ENCODE peak calls at places on chromosome 4, in six cellular contexts. F is AG10803, T is heart right ventricle, M is fibroblast of lung, P is H1, R is thoracic aorta. G is an unnamed sample.

GRCh38 chr4:135777386-135777785 is 1575.8 kb upstream of the PABPC4L start:
- DNase-seq in T (no peak), P (no peak), R (no peak), M (peak; percentile 12), F (no peak), G (no peak)

GRCh38 chr4:5874811-5875465 is 17.9 kb downstream of the CRMP1 start:
- DNase-seq in M (peak; percentile 22), F (peak; percentile 52), P (no peak), T (no peak), R (no peak), G (no peak)

GRCh38 chr4:161454860-161455259 is 708.9 kb downstream of the FSTL5 start:
- DNase-seq in F (no peak), R (no peak), M (no peak), P (no peak), T (no peak), G (no peak)

GRCh38 chr4:102825261-102826071 is 1.9 kb downstream of the UBE2D3 start:
- DNase-seq in M (peak; percentile 83), T (peak; percentile 47), R (no peak), P (no peak), F (peak; percentile 78), G (no peak)

GRCh38 chr4:174405923-174406322 is 116.4 kb downstream of the HPGD start:
- DNase-seq in F (no peak), M (no peak), T (no peak), P (no peak), R (no peak), G (no peak)

GRCh38 chr4:154024097-154024496 is 235.2 kb upstream of the SFRP2 start:
- DNase-seq in T (no peak), F (no peak), R (no peak), M (no peak), P (no peak), G (no peak)

GRCh38 chr4:8349664-8350225 is 80.2 kb downstream of the HTRA3 start:
- DNase-seq in T (no peak), P (peak; percentile 42), R (no peak), F (no peak), M (no peak), G (no peak)

GRCh38 chr4:140635606-140636005 is 66.8 kb upstream of the UCP1 start:
- DNase-seq in M (peak; percentile 3), F (peak; percentile 53), P (no peak), R (no peak), T (no peak), G (peak; percentile 36)

GRCh38 chr4:87547016-87547708 is 18.0 kb upstream of the SPARCL1 start:
- DNase-seq in R (no peak), P (no peak), F (no peak), M (no peak), T (no peak), G (no peak)

GRCh38 chr4:94603170-94603747 is 151.5 kb downstream of the PDLIM5 start:
- DNase-seq in P (no peak), M (peak; percentile 97), F (peak; percentile 43), T (peak; percentile 52), R (peak; percentile 13), G (peak; percentile 30)

GRCh38 chr4:74202062-74202586 is 44.2 kb downstream of the MTHFD2L start:
- DNase-seq in R (no peak), P (no peak), F (no peak), T (no peak), M (peak; percentile 39), G (no peak)

GRCh38 chr4:144115519-144115918 is 25.0 kb downstream of the GYPA start:
- DNase-seq in M (no peak), T (no peak), P (no peak), F (no peak), R (no peak), G (no peak)

GRCh38 chr4:62366944-62367343 is 1166.8 kb downstream of the ADGRL3 start:
- DNase-seq in F (no peak), P (no peak), M (no peak), T (no peak), R (no peak), G (no peak)

GRCh38 chr4:687048-687974 is 1.6 kb downstream of the SLC49A3 start:
- DNase-seq in F (peak; percentile 87), P (no peak), T (peak; percentile 90), M (peak; percentile 87), R (peak; percentile 70), G (peak; percentile 48)

GRCh38 chr4:88144866-88145300 is 13.6 kb downstream of the ABCG2 start:
- DNase-seq in T (no peak), M (no peak), F (no peak), R (no peak), P (no peak), G (no peak)

GRCh38 chr4:86592553-86593249 is 1.4 kb upstream of the PTPN13 start:
- DNase-seq in M (no peak), T (no peak), P (no peak), F (no peak), R (no peak), G (no peak)

GRCh38 chr4:6128221-6128871 is 72.0 kb downstream of the JAKMIP1 start:
- DNase-seq in M (no peak), T (no peak), F (no peak), P (no peak), R (no peak), G (no peak)

GRCh38 chr4:74364649-74365491 is at the start of gene EREG:
- DNase-seq in P (peak; percentile 84), F (peak; percentile 29), M (peak; percentile 84), T (peak; percentile 6), R (no peak), G (no peak)

GRCh38 chr4:41256740-41257256 is at the start of gene UCHL1:
- DNase-seq in R (no peak), F (peak; percentile 79), T (no peak), M (peak; percentile 93), P (peak; percentile 95), G (peak; percentile 82)

GRCh38 chr4:55351824-55352223 is 5.8 kb downstream of the SRD5A3 start:
- DNase-seq in M (peak; percentile 21), F (peak; percentile 19), T (no peak), P (no peak), R (no peak), G (no peak)

GRCh38 chr4:185082549-185082948 is 60.5 kb upstream of the SLC25A4 start:
- DNase-seq in M (peak; percentile 9), R (no peak), T (no peak), F (no peak), P (no peak), G (no peak)

GRCh38 chr4:158346576-158346975 is 136.3 kb downstream of the TMEM144 start:
- DNase-seq in M (no peak), T (no peak), R (no peak), P (no peak), F (no peak), G (no peak)

GRCh38 chr4:86963697-86964096 is 28.9 kb downstream of the AFF1 start:
- DNase-seq in M (no peak), P (no peak), R (no peak), T (no peak), F (no peak), G (no peak)

GRCh38 chr4:3436798-3437581 is 4.8 kb upstream of the HGFAC start:
- DNase-seq in R (no peak), T (no peak), F (peak; percentile 62), M (peak; percentile 39), P (no peak), G (peak; percentile 36)

GRCh38 chr4:25767877-25768475 is 94.8 kb downstream of the SEL1L3 start:
- DNase-seq in T (peak; percentile 73), P (no peak), F (peak; percentile 73), R (no peak), M (peak; percentile 77), G (no peak)

DNA sequence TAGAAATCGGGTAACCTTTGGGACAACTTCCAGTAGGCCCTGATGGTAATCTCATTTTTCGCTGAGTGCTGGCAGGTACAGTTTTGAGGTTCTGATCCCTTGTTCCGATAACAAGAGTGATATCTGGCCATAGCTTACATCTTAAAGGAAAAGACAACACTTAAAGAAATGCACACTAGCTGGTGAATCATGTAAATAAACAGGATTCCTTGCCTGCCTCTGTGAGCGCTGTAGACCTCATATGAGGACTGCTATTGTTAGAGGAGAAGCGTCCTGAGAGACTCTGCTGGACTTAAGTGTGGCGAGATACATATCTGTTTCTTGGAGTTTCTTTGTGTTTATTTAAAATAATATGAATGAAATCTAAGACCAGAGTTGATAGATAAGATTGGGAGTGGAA is 149.3 kb upstream of the SLC4A4 start:
- DNase-seq in R (no peak), P (no peak), T (no peak), F (peak; percentile 57), M (peak; percentile 79), G (no peak)
- TF ChIP-seq CTCF in R (no peak), P (no peak), T (no peak), F (peak; percentile 25), M (peak; percentile 9), G (peak; percentile 8)

GRCh38 chr4:76087007-76087769 is 12.7 kb downstream of the ART3 start:
- DNase-seq in R (no peak), P (peak; percentile 64), M (peak; percentile 58), T (peak; percentile 57), F (peak; percentile 40), G (peak; percentile 38)
- H3K4me3 ChIP-seq in R (peak overlapping the region; percentile 41), P (no peak overlapping the region), M (no peak overlapping the region), T (peak overlapping the region; percentile 38), F (no peak overlapping the region), G (no peak overlapping the region)

GRCh38 chr4:166091146-166091545 is 218.1 kb downstream of the TLL1 start:
- DNase-seq in T (no peak), M (no peak), P (no peak), R (no peak), F (no peak), G (peak; percentile 27)

GRCh38 chr4:166088576-166088975 is 215.5 kb downstream of the TLL1 start:
- DNase-seq in P (no peak), F (no peak), R (no peak), M (no peak), T (no peak), G (no peak)

GRCh38 chr4:166092797-166093196 is 219.8 kb downstream of the TLL1 start:
- DNase-seq in R (no peak), T (no peak), F (no peak), P (no peak), M (no peak), G (no peak)

GRCh38 chr4:166091914-166092510 is 219.0 kb downstream of the TLL1 start:
- DNase-seq in T (no peak), M (peak; percentile 60), P (no peak), R (no peak), F (peak; percentile 25), G (no peak)

GRCh38 chr4:166087569-166087968 is 214.5 kb downstream of the TLL1 start:
- DNase-seq in P (no peak), R (no peak), M (no peak), F (no peak), T (no peak), G (no peak)
- TF ChIP-seq CTCF in P (no peak), R (no peak), M (no peak), F (no peak), T (no peak), G (no peak)

GRCh38 chr4:165788686-165789463 is 84.2 kb upstream of the TLL1 start:
- DNase-seq in T (no peak), R (no peak), F (no peak), P (no peak), M (no peak), G (no peak)
- H3K4me3 ChIP-seq in T (no peak overlapping the region), R (no peak overlapping the region), F (no peak overlapping the region), P (no peak overlapping the region), M (no peak overlapping the region), G (no peak overlapping the region)

G was measured in retinal pigment epithelial cell.